ENCODE peak calls at places on chromosomes 11 and 22, in nine cellular contexts. B, K, A, V, H, Y, E, G and T are unnamed samples.

GRCh38 chr11:19546325-19546724 is 166.3 kb upstream of the NAV2 start:
- DNase-seq in Y (no peak), V (no peak), B (no peak), E (no peak), G (no peak), A (no peak), K (no peak), H (no peak), T (no peak)

GRCh38 chr11:45484326-45484725 is 181.1 kb downstream of the CHST1 start:
- DNase-seq in G (no peak), B (no peak), Y (no peak), A (no peak), E (no peak), V (no peak), K (no peak), H (no peak), T (no peak)

GRCh38 chr11:108034952-108035351 is 26.3 kb downstream of the CUL5 start:
- DNase-seq in E (no peak), H (no peak), G (no peak), A (no peak), Y (no peak), B (no peak), V (no peak), K (no peak), T (no peak)

GRCh38 chr11:120090411-120090810 is 47.5 kb downstream of the TRIM29 start:
- DNase-seq in E (no peak), B (no peak), G (no peak), A (no peak), V (no peak), H (no peak), K (no peak), Y (no peak), T (no peak)

GRCh38 chr22:22037229-22037628 is 54.6 kb upstream of the TOP3B start:
- DNase-seq in G (no peak), K (no peak), H (no peak), A (no peak), E (peak), V (no peak), Y (no peak), B (no peak), T (peak)

GRCh38 chr22:23356094-23356493 is 175.8 kb downstream of the BCR start:
- DNase-seq in K (no peak), E (no peak), A (no peak), Y (no peak), V (no peak), B (no peak), G (no peak), H (no peak), T (no peak)

GRCh38 chr11:10590516-10590915 is 22.1 kb upstream of the LYVE1 start:
- DNase-seq in B (no peak), A (no peak), V (no peak), G (no peak), H (no peak), E (no peak), K (no peak), Y (no peak), T (no peak)

GRCh38 chr22:31212783-31213626 is 907 bp downstream of the LIMK2 start:
- DNase-seq in E (no peak), V (peak), B (no peak), H (no peak), G (no peak), A (peak), Y (no peak), K (no peak), T (peak)

GRCh38 chr11:119788911-119789560 is 60.0 kb upstream of the NECTIN1 start:
- DNase-seq in E (no peak), A (no peak), B (no peak), Y (no peak), K (no peak), H (no peak), G (no peak), V (no peak), T (no peak)

GRCh38 chr22:50218996-50219727 is 18.4 kb downstream of the SELENOO start:
- DNase-seq in H (peak), V (peak), Y (peak), G (peak), A (no peak), B (peak), K (no peak), E (peak), T (no peak)

GRCh38 chr22:49897015-49897684 is 21.1 kb downstream of the ALG12 start:
- DNase-seq in V (no peak), H (no peak), Y (no peak), A (no peak), B (no peak), K (no peak), G (no peak), E (no peak), T (no peak)

GRCh38 chr22:39808087-39808486 is 85.5 kb downstream of the ENTHD1 start:
- DNase-seq in V (no peak), E (peak), A (no peak), G (no peak), Y (no peak), B (peak), K (no peak), H (no peak), T (no peak)

GRCh38 chr11:64449381-64450167 is 90.6 kb downstream of the RPS6KA4 start:
- DNase-seq in B (peak), K (peak), V (peak), Y (peak), G (peak), A (peak), H (peak), E (peak), T (peak)

GRCh38 chr22:40602231-40602630 is 34.3 kb downstream of the MRTFA start:
- DNase-seq in E (no peak), V (no peak), K (no peak), H (no peak), A (no peak), G (peak), Y (no peak), B (no peak), T (no peak)

GRCh38 chr11:113681711-113682410 is 24.2 kb downstream of the TMPRSS5 start:
- DNase-seq in B (no peak), V (no peak), G (peak), H (no peak), K (no peak), Y (no peak), A (no peak), E (no peak), T (no peak)

GRCh38 chr11:108221981-108222685 is at the start of gene NPAT:
- DNase-seq in B (no peak), E (no peak), Y (peak), G (peak), A (no peak), H (no peak), V (no peak), K (no peak), T (no peak)

GRCh38 chr22:48943567-48944432 is 883.9 kb downstream of the BRD1 start:
- DNase-seq in H (peak), G (no peak), Y (peak), K (no peak), A (no peak), V (no peak), E (peak), B (no peak), T (peak)

GRCh38 chr11:36257351-36257750 is 31.9 kb downstream of the COMMD9 start:
- DNase-seq in H (no peak), G (no peak), E (no peak), B (no peak), K (no peak), Y (no peak), A (no peak), V (no peak), T (no peak)

GRCh38 chr11:36509265-36509664 is 807 bp downstream of the TRAF6 start:
- DNase-seq in B (no peak), E (no peak), V (no peak), H (peak), G (peak), Y (no peak), A (no peak), K (peak), T (peak)

GRCh38 chr11:75918295-75918694 is 103.3 kb downstream of the UVRAG start:
- DNase-seq in H (no peak), G (no peak), K (no peak), Y (no peak), V (no peak), E (no peak), B (no peak), A (no peak), T (no peak)

GRCh38 chr22:41397143-41397811 is 15.5 kb downstream of the TEF start:
- DNase-seq in G (no peak), V (no peak), H (no peak), E (peak), K (no peak), Y (no peak), B (no peak), A (no peak), T (no peak)

GRCh38 chr11:35859311-35859710 is 84.6 kb upstream of the LDLRAD3 start:
- DNase-seq in K (no peak), H (no peak), V (no peak), G (no peak), B (no peak), A (no peak), Y (no peak), E (no peak), T (no peak)

GRCh38 chr11:34649597-34649996 is 28.7 kb downstream of the EHF start:
- DNase-seq in V (no peak), H (no peak), G (no peak), Y (no peak), E (peak), B (no peak), K (no peak), A (no peak), T (no peak)
- TF ChIP-seq CTCF in V (no peak), H (no peak), G (no peak), Y (no peak), E (no peak), B (no peak), K (no peak), A (no peak), T (no peak)

DNA sequence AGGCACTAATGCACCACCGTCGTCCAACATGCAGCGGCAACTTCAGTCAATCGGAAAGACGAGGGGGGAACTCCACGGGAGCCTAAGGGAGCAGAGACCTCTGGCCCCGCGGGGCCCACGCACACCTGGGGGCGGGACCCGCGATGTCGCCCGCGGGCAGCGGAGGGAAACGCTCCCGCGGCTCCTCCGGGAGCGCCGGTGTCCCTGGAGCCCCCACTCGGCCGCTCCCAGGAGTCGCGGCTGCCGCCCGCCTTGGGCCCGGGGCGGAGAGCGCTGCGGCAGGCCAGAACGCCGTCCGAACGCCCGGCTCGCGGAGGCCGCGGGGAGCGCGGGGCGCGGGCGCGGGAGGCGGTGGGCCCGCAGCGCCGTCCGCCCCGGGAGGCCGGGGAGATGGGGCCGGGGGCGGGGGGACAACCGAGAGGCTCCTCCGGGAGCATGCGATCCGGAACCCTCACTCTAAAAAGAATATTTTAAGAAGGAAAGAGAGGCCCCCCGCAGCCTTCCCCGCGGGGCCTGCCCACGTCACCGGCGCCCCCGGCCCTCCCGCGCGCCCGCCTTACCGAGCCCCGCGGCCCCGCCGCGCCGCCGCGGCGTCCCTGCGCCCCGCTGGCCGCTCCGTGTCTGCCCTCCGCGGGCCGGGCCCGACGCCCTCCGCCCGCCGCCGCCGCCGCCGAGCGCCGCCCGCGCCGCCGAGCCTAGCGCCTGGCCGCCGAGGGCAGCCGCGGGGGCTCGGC is 86.6 kb upstream of the ARHGAP32 start:
- DNase-seq in G (no peak), V (no peak), E (no peak), K (peak), A (no peak), B (peak), H (peak), Y (no peak), T (peak)
- TF ChIP-seq CTCF in G (no peak), V (no peak), E (no peak), K (no peak), A (no peak), B (no peak), H (no peak), Y (no peak), T (no peak)

DNA sequence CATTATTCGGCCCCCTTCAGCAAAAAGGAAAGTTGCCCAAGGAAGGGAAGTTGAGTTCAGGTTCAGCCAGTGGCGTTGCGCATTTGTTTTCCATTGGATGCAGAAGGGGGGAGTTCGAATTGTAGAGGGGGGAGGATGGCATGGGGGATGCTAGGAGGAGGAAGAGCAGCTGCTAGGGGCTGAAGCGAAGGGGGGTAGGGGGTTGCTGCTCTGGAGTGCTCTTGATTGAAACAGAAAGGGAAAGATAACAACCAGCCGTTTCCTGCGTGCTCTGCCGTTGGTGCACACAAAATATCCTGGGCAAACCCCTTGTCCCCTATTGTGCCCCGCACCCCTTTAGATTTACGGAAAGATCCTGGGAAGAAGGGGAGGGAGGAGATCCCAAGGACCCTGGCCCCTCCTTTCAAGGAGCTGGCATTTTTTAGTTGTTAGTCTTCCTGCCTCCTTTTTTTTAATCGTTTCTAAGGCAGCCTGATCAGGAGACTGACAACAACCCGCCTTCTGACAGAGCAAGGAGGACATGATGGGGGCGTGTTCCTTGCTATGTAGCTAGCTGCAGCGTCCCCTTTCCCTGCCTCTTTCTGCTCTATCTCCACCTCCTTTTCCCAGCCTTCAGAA is 2.1 kb downstream of the KMT2A start:
- DNase-seq in B (peak), Y (no peak), V (peak), A (peak), K (peak), G (peak), E (peak), H (peak), T (peak)
- TF ChIP-seq CTCF in B (no peak), Y (no peak), V (no peak), A (no peak), K (no peak), G (no peak), E (no peak), H (no peak), T (no peak)

DNA sequence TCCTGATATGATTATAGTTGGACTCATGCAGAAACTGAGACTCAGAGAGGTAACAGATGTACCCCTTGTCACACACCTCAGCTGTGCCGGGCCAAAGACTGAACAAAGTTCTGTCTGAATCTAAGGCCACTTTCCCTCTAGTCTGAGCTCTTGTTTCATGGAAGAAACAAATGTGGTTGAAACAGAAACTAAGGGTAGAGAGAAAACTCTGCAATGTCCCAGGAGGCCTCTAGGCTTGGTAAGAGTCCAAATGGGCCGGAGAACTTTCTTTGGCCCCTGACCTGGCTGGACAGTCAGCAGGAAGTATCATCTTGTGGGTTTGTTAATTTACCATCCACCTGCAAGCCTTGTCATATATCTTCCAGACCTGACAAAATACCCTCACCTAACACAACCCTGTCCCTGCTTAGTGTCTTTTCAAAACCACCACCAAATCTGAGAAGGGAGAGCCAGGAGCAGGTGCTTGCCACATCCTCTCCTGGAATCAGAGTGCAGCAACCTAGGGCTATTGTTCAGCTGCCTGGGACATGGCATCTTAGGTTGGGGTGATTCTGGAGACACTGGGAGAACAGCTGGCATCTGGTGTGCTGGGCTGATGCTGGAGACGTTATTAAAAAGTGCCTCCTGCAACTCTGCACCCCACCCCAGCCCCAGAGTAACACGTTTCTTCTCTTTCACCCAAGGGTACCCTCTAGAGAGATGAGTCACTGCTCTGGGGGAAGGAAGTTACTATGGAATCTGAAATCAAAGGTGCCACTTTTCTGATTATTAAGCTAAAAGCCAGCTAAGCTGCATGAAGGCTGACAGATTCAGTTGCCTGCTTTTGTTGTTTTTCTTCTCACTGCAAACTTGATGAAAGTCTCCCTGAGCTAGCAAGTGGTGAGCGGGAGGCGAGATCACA is 126.3 kb upstream of the TIMP3 start:
- DNase-seq in E (no peak), K (no peak), H (no peak), A (no peak), B (no peak), Y (no peak), G (peak), V (peak), T (no peak)
- TF ChIP-seq CTCF in E (no peak), K (no peak), H (peak), A (no peak), B (no peak), Y (no peak), G (peak), V (no peak), T (no peak)